ENCODE peak calls at places on chromosomes 12 and 14, in nine cellular contexts. C is NCI-H2107; A is GM12892; J is NCI-H345; M is stimulated activated naive B cell treated with anti-CD40 and anti-IgM and Interleukin-4, amounts not matched to agents 10 μg/mL and 1 μg/mL and 100 μg/mL, for 72 hours; R is NCI-H146; S is upper lobe of left lung; N is IMR-90; K is psoas muscle. G is an unnamed sample.

GRCh38 chr14:31969841-31970240 is 107.3 kb upstream of the ARHGAP5 start:
- DNase-seq in C (no peak), A (no peak), J (no peak), M (no peak), R (no peak), S (no peak), N (no peak), K (no peak), G (no peak)

GRCh38 chr12:109582636-109583035 is 9.0 kb downstream of the MVK start:
- DNase-seq in C (no peak), A (no peak), J (no peak), M (no peak), R (no peak), S (peak), N (no peak), K (peak), G (no peak)

GRCh38 chr12:53115112-53115890 is 12.0 kb downstream of the SOAT2 start:
- DNase-seq in C (no peak), A (no peak), J (no peak), M (no peak), R (peak), S (no peak), N (no peak), K (no peak), G (no peak)

GRCh38 chr12:111455448-111456320 is 50.0 kb downstream of the SH2B3 start:
- DNase-seq in C (no peak), A (no peak), J (no peak), M (no peak), R (no peak), S (no peak), N (peak), K (no peak), G (no peak)

GRCh38 chr14:54420478-54421116 is 20.6 kb downstream of the CNIH1 start:
- DNase-seq in C (no peak), A (no peak), J (peak), M (no peak), R (peak), S (no peak), N (peak), K (no peak), G (no peak)

GRCh38 chr14:101589486-101590015 is 28.3 kb downstream of the DIO3 start:
- DNase-seq in C (no peak), A (no peak), J (no peak), M (no peak), R (no peak), S (no peak), N (no peak), K (no peak), G (no peak)

GRCh38 chr12:1869145-1869544 is 48.8 kb downstream of the LRTM2 start:
- DNase-seq in C (no peak), A (no peak), J (no peak), M (no peak), R (no peak), S (no peak), N (no peak), K (no peak), G (no peak)

GRCh38 chr12:46401703-46402102 is 29.1 kb upstream of the SLC38A2 start:
- DNase-seq in C (no peak), A (no peak), J (no peak), M (no peak), R (no peak), S (no peak), N (peak), K (no peak), G (no peak)

GRCh38 chr12:104672501-104673265 is 215.9 kb downstream of the CHST11 start:
- DNase-seq in C (no peak), A (no peak), J (no peak), M (no peak), R (no peak), S (peak), N (no peak), K (peak), G (no peak)

GRCh38 chr14:71933026-71933587 is 878 bp downstream of the RGS6 start:
- DNase-seq in C (no peak), A (no peak), J (peak), M (no peak), R (no peak), S (no peak), N (no peak), K (no peak), G (no peak)

G was measured in GM19239.